ENCODE peak calls at places on chromosomes 6 and 20, in eight cellular contexts. F, U, B, K, E, A, H and Y are unnamed samples. For H3K4me1, the result is how much of the 10 kb centered on the place peaks cover.

GRCh38 chr6:137650720-137651119 is 156.5 kb upstream of the OLIG3 start:
- DNase-seq in F (no peak), U (no peak), B (no peak), K (no peak), E (no peak), A (no peak), H (no peak), Y (no peak)

GRCh38 chr6:28710466-28711191 is 184.9 kb downstream of the GPX5 start:
- DNase-seq in F (no peak), U (peak), B (no peak), K (peak), E (peak), A (peak), H (peak), Y (no peak)

GRCh38 chr6:62298745-62299392 is 12.8 kb upstream of the KHDRBS2 start:
- DNase-seq in F (no peak), U (no peak), B (no peak), K (peak), E (no peak), A (no peak), H (no peak), Y (no peak)

GRCh38 chr6:168219804-168220203 is 99.8 kb downstream of the DACT2 start:
- DNase-seq in F (no peak), U (no peak), B (no peak), K (no peak), E (no peak), A (no peak), H (no peak), Y (no peak)

GRCh38 chr6:165585060-165585459 is 78.0 kb downstream of the PDE10A start:
- DNase-seq in F (no peak), U (no peak), B (no peak), K (no peak), E (no peak), A (no peak), H (no peak), Y (no peak)

GRCh38 chr6:71420693-71421328 is 132.2 kb downstream of the OGFRL1 start:
- DNase-seq in F (peak), U (peak), B (peak), K (no peak), E (peak), A (peak), H (peak), Y (no peak)

GRCh38 chr20:9051508-9051907 is 17.4 kb upstream of the PLCB4 start:
- DNase-seq in F (no peak), U (no peak), B (no peak), K (no peak), E (no peak), A (peak), H (peak), Y (no peak)

GRCh38 chr20:58135441-58136170 is 92.8 kb downstream of the ANKRD60 start:
- DNase-seq in F (no peak), U (no peak), B (no peak), K (no peak), E (peak), A (no peak), H (no peak), Y (peak)

GRCh38 chr6:167930300-167930699 is 67.2 kb upstream of the KIF25 start:
- DNase-seq in F (no peak), U (no peak), B (no peak), K (no peak), E (no peak), A (no peak), H (no peak), Y (no peak)

GRCh38 chr6:37535701-37536461 is 36.2 kb upstream of the CCDC167 start:
- DNase-seq in F (no peak), U (peak), B (no peak), K (peak), E (peak), A (no peak), H (peak), Y (no peak)

GRCh38 chr6:80182291-80182690 is 75.8 kb downstream of the BCKDHB start:
- DNase-seq in F (no peak), U (no peak), B (no peak), K (no peak), E (no peak), A (no peak), H (no peak), Y (no peak)

GRCh38 chr6:45078432-45078831 is 249.7 kb upstream of the RUNX2 start:
- DNase-seq in F (no peak), U (no peak), B (no peak), K (no peak), E (no peak), A (no peak), H (no peak), Y (no peak)

GRCh38 chr6:170295519-170296422 is 4.9 kb upstream of the DLL1 start:
- DNase-seq in F (no peak), U (peak), B (no peak), K (peak), E (peak), A (no peak), H (peak), Y (no peak)

GRCh38 chr6:803191-803977 is 110.4 kb upstream of the EXOC2 start:
- DNase-seq in F (no peak), U (no peak), B (no peak), K (no peak), E (no peak), A (no peak), H (no peak), Y (peak)

GRCh38 chr6:136252441-136252840 is 2.3 kb upstream of the MTFR2 start:
- DNase-seq in F (no peak), U (no peak), B (no peak), K (no peak), E (no peak), A (no peak), H (no peak), Y (no peak)

GRCh38 chr20:6921717-6922386 is 154.4 kb downstream of the BMP2 start:
- DNase-seq in F (no peak), U (no peak), B (no peak), K (no peak), E (no peak), A (no peak), H (no peak), Y (no peak)

GRCh38 chr6:135182120-135182992 is 1.2 kb downstream of the MYB start:
- DNase-seq in F (no peak), U (peak), B (peak), K (peak), E (peak), A (no peak), H (peak), Y (no peak)

GRCh38 chr6:149851461-149851860 is 12.7 kb downstream of the LRP11 start:
- DNase-seq in F (no peak), U (no peak), B (no peak), K (no peak), E (no peak), A (no peak), H (no peak), Y (no peak)

GRCh38 chr20:10242166-10242565 is 23.5 kb downstream of the SNAP25 start:
- DNase-seq in F (no peak), U (no peak), B (no peak), K (no peak), E (no peak), A (no peak), H (peak), Y (no peak)

GRCh38 chr6:108163267-108163643 is 2.6 kb upstream of the NR2E1 start:
- DNase-seq in F (no peak), U (peak), B (no peak), K (peak), E (peak), A (no peak), H (no peak), Y (no peak)

GRCh38 chr6:125481056-125481455 is 179.3 kb upstream of the HDDC2 start:
- DNase-seq in F (no peak), U (no peak), B (no peak), K (no peak), E (no peak), A (no peak), H (no peak), Y (no peak)

GRCh38 chr6:14877758-14878157 is 368.1 kb upstream of the JARID2 start:
- DNase-seq in F (no peak), U (no peak), B (no peak), K (no peak), E (no peak), A (no peak), H (no peak), Y (no peak)

GRCh38 chr6:7153807-7154206 is 46.0 kb downstream of the RREB1 start:
- DNase-seq in F (no peak), U (no peak), B (no peak), K (no peak), E (no peak), A (no peak), H (no peak), Y (no peak)

GRCh38 chr6:4573958-4574481 is 202.2 kb upstream of the CDYL start:
- DNase-seq in F (no peak), U (no peak), B (no peak), K (no peak), E (peak), A (no peak), H (no peak), Y (no peak)

GRCh38 chr6:90328004-90328403 is 31.4 kb upstream of the BACH2 start:
- DNase-seq in F (no peak), U (no peak), B (no peak), K (no peak), E (no peak), A (no peak), H (no peak), Y (no peak)

GRCh38 chr6:149566372-149567193 is at the start of gene GINM1:
- DNase-seq in F (peak), U (peak), B (peak), K (peak), E (peak), A (peak), H (peak), Y (no peak)

GRCh38 chr6:149948011-149948410 is 6.2 kb downstream of the ULBP2 start:
- DNase-seq in F (no peak), U (no peak), B (no peak), K (no peak), E (no peak), A (no peak), H (no peak), Y (no peak)

GRCh38 chr6:168373389-168373788 is 53.8 kb upstream of the DACT2 start:
- DNase-seq in F (no peak), U (no peak), B (no peak), K (no peak), E (no peak), A (no peak), H (no peak), Y (no peak)

GRCh38 chr20:58569211-58570125 is 54.3 kb upstream of the APCDD1L start:
- DNase-seq in F (no peak), U (no peak), B (no peak), K (no peak), E (no peak), A (no peak), H (no peak), Y (no peak)

GRCh38 chr6:41332842-41333736 is 2.3 kb upstream of the NCR2 start:
- DNase-seq in F (no peak), U (no peak), B (no peak), K (no peak), E (no peak), A (no peak), H (no peak), Y (peak)

GRCh38 chr6:52876056-52876787 is 33.3 kb downstream of the GSTA3 start:
- DNase-seq in F (no peak), U (no peak), B (no peak), K (no peak), E (no peak), A (no peak), H (no peak), Y (no peak)

GRCh38 chr6:134669531-134669930 is 280.4 kb downstream of the ALDH8A1 start:
- DNase-seq in F (no peak), U (no peak), B (no peak), K (no peak), E (no peak), A (no peak), H (peak), Y (no peak)

DNA sequence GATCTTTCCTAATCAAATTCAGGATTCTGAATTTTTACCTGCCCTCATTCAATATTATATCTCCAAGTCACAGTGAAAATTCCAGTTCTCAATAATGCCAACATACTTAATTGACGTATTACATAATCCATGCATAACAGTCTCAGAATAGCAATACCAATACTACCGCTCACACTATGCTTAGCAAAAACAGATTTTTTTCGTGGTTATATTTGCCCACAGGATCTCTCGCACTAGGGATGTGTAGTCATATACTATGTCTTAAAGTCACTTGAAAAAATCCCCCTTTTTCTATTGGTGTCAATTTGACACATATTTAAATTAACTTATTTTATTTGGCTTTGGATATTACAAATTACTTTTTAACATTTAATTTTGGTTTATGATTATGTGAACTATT is 323.1 kb upstream of the SLC35B3 start:
- DNase-seq in F (no peak), U (no peak), B (no peak), K (no peak), E (no peak), A (no peak), H (no peak), Y (no peak)
- H3K4me1 ChIP-seq in F (under half), U (under half), B (under half), K (under half), E (under half), A (under half), H (under half), Y (under half)

GRCh38 chr20:33839591-33839990 is 28.4 kb downstream of the CHMP4B start:
- DNase-seq in F (no peak), U (no peak), B (no peak), K (no peak), E (no peak), A (no peak), H (no peak), Y (no peak)

GRCh38 chr20:33841439-33841799 is 30.3 kb downstream of the CHMP4B start:
- DNase-seq in F (no peak), U (no peak), B (no peak), K (no peak), E (no peak), A (no peak), H (no peak), Y (no peak)

GRCh38 chr20:33843854-33844253 is 32.7 kb downstream of the CHMP4B start:
- DNase-seq in F (no peak), U (no peak), B (no peak), K (no peak), E (no peak), A (no peak), H (no peak), Y (no peak)

GRCh38 chr20:33840759-33841438 is 29.8 kb downstream of the CHMP4B start:
- DNase-seq in F (no peak), U (no peak), B (no peak), K (no peak), E (no peak), A (no peak), H (no peak), Y (no peak)

DNA sequence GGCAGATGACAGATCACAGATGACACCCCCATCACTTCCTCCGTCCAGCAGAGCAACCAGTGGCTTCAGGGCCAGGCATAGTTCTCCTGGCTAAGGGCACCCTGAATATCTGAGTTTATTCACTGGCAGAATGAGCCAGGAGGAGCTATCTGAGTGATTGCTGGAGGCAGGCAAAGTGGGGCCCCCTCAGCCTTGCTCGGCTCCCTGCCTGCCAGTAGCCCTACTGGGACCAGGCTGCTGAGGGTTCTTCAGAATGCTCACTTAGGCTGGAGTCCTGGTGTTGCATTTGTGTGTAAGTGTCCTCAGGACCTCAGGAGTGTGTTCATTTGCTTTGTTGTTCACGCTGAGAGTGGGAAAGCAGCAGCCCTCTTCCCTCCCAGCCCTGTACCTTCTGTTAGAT is 31.2 kb downstream of the CHMP4B start:
- DNase-seq in F (no peak), U (no peak), B (no peak), K (no peak), E (no peak), A (no peak), H (no peak), Y (no peak)
- H3K4me1 ChIP-seq in F (half or more), U (under half), B (under half), K (under half), E (under half), A (under half), H (under half), Y (half or more)

DNA sequence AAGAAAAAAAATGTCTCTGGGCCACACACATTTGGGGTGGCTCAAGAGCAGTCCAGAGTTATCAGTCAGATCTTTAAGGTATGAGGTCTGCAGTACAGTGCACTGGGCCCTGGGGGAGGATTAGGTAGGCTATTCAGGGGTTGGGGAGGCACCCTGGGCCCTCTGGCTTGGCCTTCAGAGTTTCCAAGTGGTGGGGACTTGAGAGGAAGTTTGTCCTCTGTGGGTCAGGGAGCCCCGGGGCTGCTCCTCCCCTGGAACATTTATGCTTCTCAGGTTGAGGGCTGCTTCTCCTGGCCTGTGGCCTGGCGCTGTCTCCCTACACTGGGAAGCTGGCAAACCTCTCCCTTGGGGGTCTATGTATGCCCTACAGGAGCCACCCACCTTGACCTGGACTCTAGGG is 46.0 kb downstream of the PTK7 start:
- DNase-seq in F (no peak), U (no peak), B (no peak), K (no peak), E (no peak), A (no peak), H (no peak), Y (no peak)
- H3K4me1 ChIP-seq in F (under half), U (under half), B (under half), K (under half), E (under half), A (under half), H (under half), Y (half or more)

GRCh38 chr20:38146628-38147027 is 18.4 kb downstream of the TGM2 start:
- DNase-seq in F (no peak), U (no peak), B (no peak), K (no peak), E (no peak), A (no peak), H (no peak), Y (no peak)

GRCh38 chr20:38143646-38144554 is 21.2 kb downstream of the TGM2 start:
- DNase-seq in F (no peak), U (no peak), B (peak), K (no peak), E (no peak), A (peak), H (no peak), Y (no peak)

GRCh38 chr20:38146156-38146555 is 18.9 kb downstream of the TGM2 start:
- DNase-seq in F (no peak), U (no peak), B (no peak), K (no peak), E (no peak), A (no peak), H (no peak), Y (no peak)

GRCh38 chr20:38144608-38145093 is 20.4 kb downstream of the TGM2 start:
- DNase-seq in F (no peak), U (no peak), B (no peak), K (no peak), E (no peak), A (no peak), H (no peak), Y (no peak)

GRCh38 chr20:38145094-38146075 is 19.7 kb downstream of the TGM2 start:
- DNase-seq in F (no peak), U (no peak), B (peak), K (no peak), E (no peak), A (no peak), H (no peak), Y (no peak)
- H3K4me1 ChIP-seq in F (under half), U (under half), B (under half), K (under half), E (under half), A (half or more), H (under half), Y (under half)

DNA sequence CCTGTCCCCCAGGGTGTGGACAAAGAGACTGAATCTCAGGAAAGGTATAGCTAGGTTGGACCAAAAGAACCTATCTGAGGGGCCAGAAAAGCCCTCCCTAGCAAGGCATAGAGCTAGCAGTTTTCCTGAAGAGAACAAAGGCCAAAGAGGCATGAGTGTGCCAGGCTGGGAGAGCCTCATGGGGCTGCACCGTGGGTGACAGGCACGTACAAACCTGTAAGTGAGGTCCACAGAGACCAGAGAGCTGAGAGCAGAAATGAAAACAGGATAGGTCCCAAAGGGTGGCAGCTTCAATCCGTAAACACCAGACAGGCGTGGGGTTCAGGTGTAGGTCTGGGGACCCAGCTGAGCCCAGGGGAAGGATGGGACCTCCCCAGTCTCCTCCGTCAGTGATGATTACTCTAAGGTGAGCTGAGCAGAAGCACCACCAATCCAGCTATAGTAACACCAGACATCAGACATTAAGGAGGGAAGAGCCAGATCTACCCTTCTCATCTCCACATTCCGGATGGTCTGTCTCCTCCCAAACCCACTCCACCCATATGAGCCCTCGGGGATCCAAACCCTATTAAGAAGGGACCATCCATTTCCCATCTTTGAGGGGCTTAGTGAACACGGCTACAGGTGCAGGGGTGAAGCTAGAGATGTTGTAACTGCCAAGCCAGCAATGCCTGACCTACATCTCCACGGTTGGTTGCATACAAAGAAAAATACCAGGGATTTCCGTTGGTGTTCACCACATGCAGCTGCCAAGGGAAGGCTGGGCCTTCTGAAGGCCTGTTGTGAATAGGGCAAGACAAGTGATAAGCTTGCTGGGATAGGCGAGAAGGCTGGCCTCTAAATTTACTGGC is 38.3 kb downstream of the BCL2L1 start:
- DNase-seq in F (no peak), U (no peak), B (no peak), K (peak), E (no peak), A (no peak), H (no peak), Y (peak)
- H3K4me1 ChIP-seq in F (under half), U (under half), B (under half), K (half or more), E (under half), A (half or more), H (under half), Y (under half)

DNA sequence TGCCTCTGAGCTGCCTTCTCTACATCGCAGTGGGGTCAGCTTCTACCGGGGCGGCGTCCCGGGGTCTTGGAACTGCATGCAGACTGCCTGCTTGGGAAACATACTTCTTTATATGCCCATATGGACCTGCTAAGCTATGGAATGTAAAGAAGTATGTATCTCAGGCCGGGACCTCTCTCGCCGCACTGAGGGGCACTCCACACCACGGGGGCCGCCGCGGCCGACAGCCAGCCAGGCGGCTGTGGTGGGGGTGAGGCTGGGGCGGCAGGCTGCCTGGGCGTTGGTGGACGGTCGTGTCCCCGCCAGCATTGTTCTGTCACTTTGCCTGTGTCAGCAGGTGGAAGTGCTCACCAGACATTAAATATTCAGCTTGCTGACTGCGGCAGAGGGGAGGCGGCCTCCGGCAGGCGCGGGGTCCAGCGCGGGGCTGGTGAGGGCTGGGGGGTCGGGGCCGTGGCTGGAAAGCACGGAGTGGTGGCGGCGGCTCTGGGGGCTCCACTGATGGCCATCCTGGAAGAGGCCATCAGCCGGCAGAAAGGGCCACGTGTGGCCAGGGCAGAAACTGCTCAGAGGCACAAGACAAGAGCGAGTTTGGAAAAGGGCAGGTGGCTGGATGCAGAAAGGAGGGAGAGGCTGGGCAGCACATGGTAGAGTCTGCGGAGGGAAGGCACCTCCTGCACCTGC is 78.6 kb upstream of the GATA5 start:
- DNase-seq in F (no peak), U (no peak), B (no peak), K (no peak), E (no peak), A (no peak), H (no peak), Y (no peak)
- H3K4me1 ChIP-seq in F (under half), U (under half), B (under half), K (under half), E (under half), A (under half), H (under half), Y (under half)